ENCODE peak calls at places on chromosomes 12 and 14, in eight cellular contexts. One of them, this sample, is unnamed.

GRCh38 chr12:75913502-75914110 is 118.0 kb downstream of the PHLDA1 start:
- DNase-seq in AG04450: no peak
- DNase-seq in foreskin fibroblast: no peak
- DNase-seq in testis: no peak
- DNase-seq in neural progenitor cell: no peak
- DNase-seq in mesenchymal stem cell: no peak
- DNase-seq in RWPE2: no peak
- DNase-seq in fibroblast of mammary gland: no peak
- DNase-seq in this sample: no peak

GRCh38 chr14:38201137-38201828 is 6.4 kb upstream of the SSTR1 start:
- DNase-seq in AG04450: no peak
- DNase-seq in foreskin fibroblast: no peak
- DNase-seq in testis: no peak
- DNase-seq in neural progenitor cell: no peak
- DNase-seq in mesenchymal stem cell: no peak
- DNase-seq in RWPE2: no peak
- DNase-seq in fibroblast of mammary gland: peak
- DNase-seq in this sample: no peak

GRCh38 chr12:127174881-127175280 is 1092.1 kb upstream of the TMEM132C start:
- DNase-seq in AG04450: no peak
- DNase-seq in foreskin fibroblast: peak
- DNase-seq in testis: no peak
- DNase-seq in neural progenitor cell: no peak
- DNase-seq in mesenchymal stem cell: no peak
- DNase-seq in RWPE2: no peak
- DNase-seq in fibroblast of mammary gland: peak
- DNase-seq in this sample: no peak

GRCh38 chr14:59634617-59635016 is 58.0 kb upstream of the CCDC175 start:
- DNase-seq in AG04450: no peak
- DNase-seq in foreskin fibroblast: no peak
- DNase-seq in testis: no peak
- DNase-seq in neural progenitor cell: no peak
- DNase-seq in mesenchymal stem cell: no peak
- DNase-seq in RWPE2: no peak
- DNase-seq in fibroblast of mammary gland: no peak
- DNase-seq in this sample: no peak

GRCh38 chr12:69059465-69060457 is 126.8 kb upstream of the CPM start:
- DNase-seq in AG04450: peak
- DNase-seq in foreskin fibroblast: peak
- DNase-seq in testis: no peak
- DNase-seq in neural progenitor cell: no peak
- DNase-seq in mesenchymal stem cell: peak
- DNase-seq in RWPE2: no peak
- DNase-seq in fibroblast of mammary gland: peak
- DNase-seq in this sample: peak

GRCh38 chr12:52275686-52276085 is 1.2 kb downstream of the KRT86 start:
- DNase-seq in AG04450: no peak
- DNase-seq in foreskin fibroblast: no peak
- DNase-seq in testis: no peak
- DNase-seq in neural progenitor cell: no peak
- DNase-seq in mesenchymal stem cell: no peak
- DNase-seq in RWPE2: no peak
- DNase-seq in fibroblast of mammary gland: no peak
- DNase-seq in this sample: no peak

GRCh38 chr12:113788020-113788856 is 177.9 kb downstream of the RBM19 start:
- DNase-seq in AG04450: no peak
- DNase-seq in foreskin fibroblast: peak
- DNase-seq in testis: no peak
- DNase-seq in neural progenitor cell: no peak
- DNase-seq in mesenchymal stem cell: peak
- DNase-seq in RWPE2: no peak
- DNase-seq in fibroblast of mammary gland: peak
- DNase-seq in this sample: peak

GRCh38 chr12:57240926-57241555 is 9.9 kb downstream of the STAC3 start:
- DNase-seq in AG04450: no peak
- DNase-seq in foreskin fibroblast: peak
- DNase-seq in testis: no peak
- DNase-seq in neural progenitor cell: peak
- DNase-seq in mesenchymal stem cell: peak
- DNase-seq in RWPE2: no peak
- DNase-seq in fibroblast of mammary gland: no peak
- DNase-seq in this sample: no peak

GRCh38 chr14:35747379-35747778 is 61.7 kb downstream of the RALGAPA1 start:
- DNase-seq in AG04450: peak
- DNase-seq in foreskin fibroblast: no peak
- DNase-seq in testis: no peak
- DNase-seq in neural progenitor cell: no peak
- DNase-seq in mesenchymal stem cell: peak
- DNase-seq in RWPE2: no peak
- DNase-seq in fibroblast of mammary gland: no peak
- DNase-seq in this sample: no peak

GRCh38 chr12:19771858-19772257 is 332.6 kb downstream of the AEBP2 start:
- DNase-seq in AG04450: peak
- DNase-seq in foreskin fibroblast: peak
- DNase-seq in testis: no peak
- DNase-seq in neural progenitor cell: no peak
- DNase-seq in mesenchymal stem cell: peak
- DNase-seq in RWPE2: no peak
- DNase-seq in fibroblast of mammary gland: peak
- DNase-seq in this sample: peak

GRCh38 chr14:65334765-65335411 is 77.6 kb upstream of the FUT8 start:
- DNase-seq in AG04450: no peak
- DNase-seq in foreskin fibroblast: peak
- DNase-seq in testis: no peak
- DNase-seq in neural progenitor cell: peak
- DNase-seq in mesenchymal stem cell: no peak
- DNase-seq in RWPE2: no peak
- DNase-seq in fibroblast of mammary gland: no peak
- DNase-seq in this sample: no peak

GRCh38 chr12:101040936-101041335 is 169.1 kb downstream of the SLC5A8 start:
- DNase-seq in AG04450: no peak
- DNase-seq in foreskin fibroblast: peak
- DNase-seq in testis: no peak
- DNase-seq in neural progenitor cell: no peak
- DNase-seq in mesenchymal stem cell: no peak
- DNase-seq in RWPE2: no peak
- DNase-seq in fibroblast of mammary gland: peak
- DNase-seq in this sample: no peak

GRCh38 chr12:31322651-31323248 is 3.2 kb downstream of the SINHCAF start:
- DNase-seq in AG04450: no peak
- DNase-seq in foreskin fibroblast: no peak
- DNase-seq in testis: peak
- DNase-seq in neural progenitor cell: peak
- DNase-seq in mesenchymal stem cell: peak
- DNase-seq in RWPE2: no peak
- DNase-seq in fibroblast of mammary gland: peak
- DNase-seq in this sample: peak

GRCh38 chr14:68939893-68940613 is 39.0 kb downstream of the ACTN1 start:
- DNase-seq in AG04450: peak
- DNase-seq in foreskin fibroblast: peak
- DNase-seq in testis: peak
- DNase-seq in neural progenitor cell: peak
- DNase-seq in mesenchymal stem cell: peak
- DNase-seq in RWPE2: peak
- DNase-seq in fibroblast of mammary gland: peak
- DNase-seq in this sample: peak

GRCh38 chr12:1533602-1534304 is 60.6 kb downstream of the FBXL14 start:
- DNase-seq in AG04450: no peak
- DNase-seq in foreskin fibroblast: peak
- DNase-seq in testis: no peak
- DNase-seq in neural progenitor cell: no peak
- DNase-seq in mesenchymal stem cell: no peak
- DNase-seq in RWPE2: peak
- DNase-seq in fibroblast of mammary gland: peak
- DNase-seq in this sample: peak

GRCh38 chr12:1533205-1533601 is 61.2 kb downstream of the FBXL14 start:
- DNase-seq in AG04450: no peak
- DNase-seq in foreskin fibroblast: peak
- DNase-seq in testis: no peak
- DNase-seq in neural progenitor cell: no peak
- DNase-seq in mesenchymal stem cell: no peak
- DNase-seq in RWPE2: peak
- DNase-seq in fibroblast of mammary gland: peak
- DNase-seq in this sample: peak

GRCh38 chr12:1532367-1532752 is 62.0 kb downstream of the FBXL14 start:
- DNase-seq in AG04450: no peak
- DNase-seq in foreskin fibroblast: no peak
- DNase-seq in testis: no peak
- DNase-seq in neural progenitor cell: no peak
- DNase-seq in mesenchymal stem cell: no peak
- DNase-seq in RWPE2: peak
- DNase-seq in fibroblast of mammary gland: no peak
- DNase-seq in this sample: no peak

GRCh38 chr12:1531654-1532366 is 62.6 kb downstream of the FBXL14 start:
- DNase-seq in AG04450: no peak
- DNase-seq in foreskin fibroblast: peak
- DNase-seq in testis: no peak
- DNase-seq in neural progenitor cell: no peak
- DNase-seq in mesenchymal stem cell: no peak
- DNase-seq in RWPE2: peak
- DNase-seq in fibroblast of mammary gland: no peak
- DNase-seq in this sample: no peak

DNA sequence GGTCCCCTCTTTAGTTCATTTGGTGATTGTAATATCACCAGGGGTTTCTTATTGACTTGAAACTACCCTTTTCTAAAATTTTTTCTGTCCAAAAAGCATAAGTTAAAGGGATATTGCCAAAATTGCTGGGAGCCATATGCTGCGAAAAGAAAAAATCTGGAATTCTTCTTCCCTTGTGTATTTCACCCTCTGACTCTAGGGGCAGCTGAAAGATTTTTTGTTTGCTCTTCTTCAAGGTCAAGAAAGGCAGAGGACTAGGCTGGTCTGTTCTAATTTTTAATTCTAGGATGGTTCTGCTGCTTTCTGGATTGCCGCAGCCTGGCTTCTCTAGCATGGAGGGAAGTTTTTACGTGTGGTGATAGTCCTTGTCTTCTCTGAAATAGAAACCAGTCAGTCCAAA is 61.6 kb downstream of the FBXL14 start:
- DNase-seq in AG04450: no peak
- DNase-seq in foreskin fibroblast: peak
- DNase-seq in testis: no peak
- DNase-seq in neural progenitor cell: no peak
- DNase-seq in mesenchymal stem cell: no peak
- DNase-seq in RWPE2: no peak
- DNase-seq in fibroblast of mammary gland: no peak
- DNase-seq in this sample: peak
- H3K4me3 ChIP-seq in AG04450: no peak
- H3K4me3 ChIP-seq in foreskin fibroblast: peak
- H3K4me3 ChIP-seq in testis: no peak
- H3K4me3 ChIP-seq in neural progenitor cell: peak
- H3K4me3 ChIP-seq in mesenchymal stem cell: peak
- H3K4me3 ChIP-seq in RWPE2: no peak
- H3K4me3 ChIP-seq in fibroblast of mammary gland: peak
- H3K4me3 ChIP-seq in this sample: peak

GRCh38 chr12:7495136-7495535 is 8.4 kb downstream of the CD163 start:
- DNase-seq in AG04450: no peak
- DNase-seq in foreskin fibroblast: no peak
- DNase-seq in testis: no peak
- DNase-seq in neural progenitor cell: no peak
- DNase-seq in mesenchymal stem cell: no peak
- DNase-seq in RWPE2: no peak
- DNase-seq in fibroblast of mammary gland: no peak
- DNase-seq in this sample: no peak
- H3K4me3 ChIP-seq in AG04450: no peak
- H3K4me3 ChIP-seq in foreskin fibroblast: no peak
- H3K4me3 ChIP-seq in testis: no peak
- H3K4me3 ChIP-seq in neural progenitor cell: no peak
- H3K4me3 ChIP-seq in mesenchymal stem cell: no peak
- H3K4me3 ChIP-seq in RWPE2: no peak
- H3K4me3 ChIP-seq in fibroblast of mammary gland: no peak
- H3K4me3 ChIP-seq in this sample: no peak

GRCh38 chr12:129074379-129074778 is 221.1 kb downstream of the GLT1D1 start:
- DNase-seq in AG04450: no peak
- DNase-seq in foreskin fibroblast: no peak
- DNase-seq in testis: no peak
- DNase-seq in neural progenitor cell: no peak
- DNase-seq in mesenchymal stem cell: no peak
- DNase-seq in RWPE2: no peak
- DNase-seq in fibroblast of mammary gland: no peak
- DNase-seq in this sample: no peak
- H3K4me3 ChIP-seq in AG04450: no peak
- H3K4me3 ChIP-seq in foreskin fibroblast: no peak
- H3K4me3 ChIP-seq in testis: no peak
- H3K4me3 ChIP-seq in neural progenitor cell: no peak
- H3K4me3 ChIP-seq in mesenchymal stem cell: no peak
- H3K4me3 ChIP-seq in RWPE2: no peak
- H3K4me3 ChIP-seq in fibroblast of mammary gland: no peak
- H3K4me3 ChIP-seq in this sample: no peak

GRCh38 chr14:34450542-34450915 is 11.5 kb downstream of the SPTSSA start:
- DNase-seq in AG04450: no peak
- DNase-seq in foreskin fibroblast: no peak
- DNase-seq in testis: no peak
- DNase-seq in neural progenitor cell: no peak
- DNase-seq in mesenchymal stem cell: no peak
- DNase-seq in RWPE2: no peak
- DNase-seq in fibroblast of mammary gland: no peak
- DNase-seq in this sample: no peak

GRCh38 chr14:34450958-34451357 is 11.1 kb downstream of the SPTSSA start:
- DNase-seq in AG04450: no peak
- DNase-seq in foreskin fibroblast: no peak
- DNase-seq in testis: no peak
- DNase-seq in neural progenitor cell: no peak
- DNase-seq in mesenchymal stem cell: no peak
- DNase-seq in RWPE2: no peak
- DNase-seq in fibroblast of mammary gland: no peak
- DNase-seq in this sample: no peak

GRCh38 chr14:34452258-34452822 is 9.7 kb downstream of the SPTSSA start:
- DNase-seq in AG04450: no peak
- DNase-seq in foreskin fibroblast: no peak
- DNase-seq in testis: no peak
- DNase-seq in neural progenitor cell: no peak
- DNase-seq in mesenchymal stem cell: no peak
- DNase-seq in RWPE2: no peak
- DNase-seq in fibroblast of mammary gland: no peak
- DNase-seq in this sample: no peak

GRCh38 chr14:34453226-34453625 is 8.8 kb downstream of the SPTSSA start:
- DNase-seq in AG04450: no peak
- DNase-seq in foreskin fibroblast: no peak
- DNase-seq in testis: no peak
- DNase-seq in neural progenitor cell: no peak
- DNase-seq in mesenchymal stem cell: no peak
- DNase-seq in RWPE2: no peak
- DNase-seq in fibroblast of mammary gland: no peak
- DNase-seq in this sample: no peak

DNA sequence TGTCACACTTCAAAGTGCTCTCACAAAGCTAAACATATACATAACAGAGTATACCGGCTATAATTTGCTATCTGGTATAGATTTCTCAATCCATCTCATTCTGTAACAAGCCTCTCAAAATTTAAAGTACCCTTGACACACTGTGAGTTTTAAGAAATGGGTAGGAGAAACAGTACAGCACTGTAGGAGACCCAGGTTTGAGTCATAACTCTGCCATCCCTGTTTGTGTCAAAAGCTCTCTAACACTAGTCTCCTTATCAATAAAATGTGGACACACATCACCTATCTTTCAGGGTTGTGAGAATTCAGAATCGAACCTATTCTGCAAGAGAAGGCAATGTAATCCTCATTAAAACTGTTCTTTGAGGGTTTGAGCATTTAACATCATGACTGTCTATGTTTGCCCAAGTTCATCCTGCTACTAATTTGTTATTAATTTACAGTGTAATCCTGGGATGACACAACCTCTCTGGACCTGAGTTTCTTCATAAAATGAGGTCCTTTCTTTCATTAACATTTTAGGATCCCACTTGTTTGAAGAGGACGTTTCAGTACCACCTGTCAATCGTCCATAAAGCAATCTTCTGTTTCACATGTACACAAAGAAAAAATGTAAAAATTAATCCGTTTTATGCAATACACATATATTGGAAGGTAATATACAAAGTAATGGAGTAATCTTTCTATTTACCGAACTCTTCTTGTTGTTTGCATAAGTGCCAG is 12.1 kb downstream of the SPTSSA start:
- DNase-seq in AG04450: no peak
- DNase-seq in foreskin fibroblast: no peak
- DNase-seq in testis: no peak
- DNase-seq in neural progenitor cell: no peak
- DNase-seq in mesenchymal stem cell: no peak
- DNase-seq in RWPE2: no peak
- DNase-seq in fibroblast of mammary gland: no peak
- DNase-seq in this sample: no peak
- H3K4me3 ChIP-seq in AG04450: no peak
- H3K4me3 ChIP-seq in foreskin fibroblast: no peak
- H3K4me3 ChIP-seq in testis: no peak
- H3K4me3 ChIP-seq in neural progenitor cell: no peak
- H3K4me3 ChIP-seq in mesenchymal stem cell: no peak
- H3K4me3 ChIP-seq in RWPE2: no peak
- H3K4me3 ChIP-seq in fibroblast of mammary gland: no peak
- H3K4me3 ChIP-seq in this sample: no peak

This sample was measured in astrocyte of the spinal cord.